ENCODE peak calls at places on chromosomes 11 and 22, in nine cellular contexts. Q is mammary epithelial cell, A is A549, M is AG10803, T is adrenal gland, U is astrocyte of the cerebellum, Z is AG09319, F is endothelial cell, N is choroid plexus epithelial cell. D is an unnamed sample.
A peak's percentile ranks its signal among the peaks of the same experiment; 100 is the strongest.

GRCh38 chr11:86192858-86193257 is 51.7 kb upstream of the EED start:
- DNase-seq in Q (no peak), A (no peak), M (no peak), T (no peak), U (no peak), Z (no peak), F (no peak), N (no peak), D (no peak)

GRCh38 chr11:117834068-117834810 is 9.7 kb upstream of the FXYD2 start:
- DNase-seq in Q (no peak), A (no peak), M (no peak), T (no peak), U (no peak), Z (no peak), F (no peak), N (no peak), D (no peak)

GRCh38 chr11:119683783-119684182 is 45.2 kb downstream of the NECTIN1 start:
- DNase-seq in Q (peak; percentile 89), A (no peak), M (no peak), T (no peak), U (no peak), Z (no peak), F (no peak), N (no peak), D (no peak)

GRCh38 chr11:102592634-102593581 is 32.2 kb downstream of the MMP20 start:
- DNase-seq in Q (peak; percentile 35), A (peak; percentile 56), M (peak; percentile 31), T (peak; percentile 8), U (no peak), Z (no peak), F (no peak), N (peak; percentile 55), D (no peak)

GRCh38 chr11:100647861-100648260 is 39.2 kb upstream of the ARHGAP42 start:
- DNase-seq in Q (no peak), A (no peak), M (no peak), T (no peak), U (no peak), Z (no peak), F (no peak), N (no peak), D (no peak)

GRCh38 chr22:26170795-26171194 is 1.5 kb downstream of the SEZ6L start:
- DNase-seq in Q (no peak), A (no peak), M (no peak), T (peak; percentile 7), U (no peak), Z (no peak), F (peak; percentile 52), N (no peak), D (no peak)

GRCh38 chr11:78725200-78725599 is 150.5 kb upstream of the NARS2 start:
- DNase-seq in Q (no peak), A (no peak), M (no peak), T (no peak), U (no peak), Z (no peak), F (no peak), N (no peak), D (no peak)

GRCh38 chr11:44659641-44660040 is 67.1 kb upstream of the TSPAN18 start:
- DNase-seq in Q (no peak), A (no peak), M (no peak), T (peak; percentile 17), U (no peak), Z (no peak), F (no peak), N (no peak), D (no peak)

GRCh38 chr11:70326365-70326803 is 55.9 kb downstream of the PPFIA1 start:
- DNase-seq in Q (no peak), A (no peak), M (peak; percentile 88), T (peak; percentile 63), U (no peak), Z (peak; percentile 51), F (no peak), N (peak; percentile 93), D (no peak)

GRCh38 chr22:25334091-25334490 is 114.7 kb downstream of the CRYBB2 start:
- DNase-seq in Q (peak; percentile 21), A (peak; percentile 19), M (peak; percentile 13), T (peak; percentile 64), U (no peak), Z (no peak), F (peak; percentile 97), N (peak; percentile 10), D (peak; percentile 39)

GRCh38 chr11:36672815-36673450 is 74.9 kb upstream of the RAG2 start:
- DNase-seq in Q (peak; percentile 39), A (peak; percentile 58), M (peak; percentile 52), T (peak; percentile 44), U (peak; percentile 23), Z (peak; percentile 1), F (peak; percentile 7), N (peak; percentile 70), D (no peak)

GRCh38 chr22:24005201-24005600 is at the start of gene GSTT4:
- DNase-seq in Q (no peak), A (no peak), M (no peak), T (no peak), U (no peak), Z (no peak), F (no peak), N (peak; percentile 27), D (no peak)
- TF ChIP-seq CTCF in Q (no peak), A (no peak), M (no peak), T (no peak), U (no peak), Z (no peak), F (no peak), N (no peak), D (no peak)

DNA sequence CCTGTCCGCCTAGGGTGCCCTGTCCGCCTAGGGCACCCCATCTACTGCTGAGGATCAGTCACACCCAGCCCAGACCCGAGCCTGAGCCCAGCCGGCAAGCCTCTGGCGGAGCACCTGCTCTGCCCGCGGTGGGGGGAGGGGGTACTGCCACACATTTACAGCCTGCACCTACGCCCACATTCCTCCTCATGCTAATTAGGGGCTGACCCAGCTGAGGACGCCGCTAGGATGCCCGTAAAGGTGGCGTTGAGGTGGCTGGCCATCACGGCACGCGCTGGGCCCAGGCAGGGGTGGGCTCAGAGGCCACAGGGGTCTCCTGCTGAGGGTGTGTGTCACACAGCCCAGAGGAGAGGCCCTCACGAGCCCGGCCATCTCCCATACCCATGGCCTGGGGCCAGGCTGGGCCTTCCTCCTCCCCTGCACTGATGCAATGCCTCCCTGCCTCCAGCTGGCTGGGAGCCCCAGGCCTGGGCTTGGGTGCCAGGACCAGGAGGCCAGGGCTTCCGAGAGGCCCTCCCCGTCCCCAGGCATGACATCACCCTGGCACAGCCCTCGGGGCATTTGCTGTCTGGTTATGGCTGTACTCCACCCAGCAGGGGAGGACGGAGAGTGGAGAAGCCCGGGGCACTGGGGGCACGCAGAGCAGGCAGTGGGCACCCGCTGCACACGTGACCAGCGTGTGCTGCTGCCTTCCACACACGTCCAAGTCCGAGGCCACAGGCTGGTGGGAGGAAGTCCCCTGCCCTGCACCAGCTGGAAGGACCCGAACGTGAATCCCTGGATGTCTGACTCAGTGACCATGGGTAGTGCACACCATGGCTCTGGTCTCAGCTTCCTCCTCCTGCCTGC is 12.7 kb downstream of the DUSP8 start:
- DNase-seq in Q (peak; percentile 54), A (peak; percentile 65), M (peak; percentile 90), T (peak; percentile 96), U (no peak), Z (peak; percentile 53), F (no peak), N (no peak), D (no peak)
- TF ChIP-seq CTCF in Q (no peak), A (no peak), M (no peak), T (no peak), U (no peak), Z (no peak), F (no peak), N (no peak), D (no peak)

GRCh38 chr11:57386178-57386945 is 4.1 kb downstream of the PRG2 start:
- DNase-seq in Q (no peak), A (no peak), M (no peak), T (no peak), U (no peak), Z (no peak), F (no peak), N (peak; percentile 24), D (no peak)

GRCh38 chr11:57391111-57391510 is 661 bp upstream of the PRG2 start:
- DNase-seq in Q (no peak), A (no peak), M (no peak), T (no peak), U (no peak), Z (no peak), F (no peak), N (no peak), D (no peak)

GRCh38 chr11:57390535-57390934 is at the start of gene PRG2:
- DNase-seq in Q (no peak), A (no peak), M (no peak), T (no peak), U (no peak), Z (no peak), F (no peak), N (no peak), D (no peak)

GRCh38 chr11:57391546-57391945 is 1.1 kb upstream of the PRG2 start:
- DNase-seq in Q (no peak), A (no peak), M (no peak), T (no peak), U (no peak), Z (no peak), F (no peak), N (no peak), D (no peak)

DNA sequence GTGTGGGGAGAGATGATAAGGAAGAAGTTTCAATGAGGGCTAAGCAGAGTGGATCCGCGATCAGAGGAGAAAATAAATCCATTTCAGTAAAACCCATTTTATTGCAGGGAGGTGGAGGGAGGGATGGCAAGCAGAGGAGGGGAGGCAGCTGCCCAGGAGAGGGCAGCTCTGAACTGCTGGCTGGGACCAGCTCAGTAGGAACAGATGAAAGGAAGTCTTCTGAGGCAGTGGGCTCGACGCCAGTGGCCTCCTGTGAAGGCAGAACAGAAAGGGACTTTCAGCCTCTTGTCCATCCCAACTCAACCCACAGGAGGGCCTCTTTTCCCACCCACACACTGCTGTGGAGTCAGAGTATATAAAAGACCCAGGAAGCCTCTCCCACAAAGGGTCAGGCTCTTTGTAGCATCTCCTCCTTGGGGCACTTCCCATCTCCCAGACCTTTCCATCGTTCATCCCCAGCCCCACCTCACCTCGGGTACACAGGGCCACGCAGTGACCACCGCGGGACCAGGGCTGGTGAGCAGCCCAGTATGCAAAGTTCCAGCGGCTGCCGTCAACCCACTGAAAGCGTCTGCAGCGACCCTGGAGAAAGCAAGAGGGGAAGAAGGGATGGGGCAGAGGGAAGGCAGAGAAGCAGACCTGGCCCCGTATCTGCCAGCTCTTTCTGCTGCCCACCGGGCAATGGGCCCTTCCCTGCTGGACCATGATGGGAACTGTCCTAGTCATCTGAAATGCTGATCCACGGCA is 3.0 kb downstream of the PRG2 start:
- DNase-seq in Q (no peak), A (peak; percentile 25), M (peak; percentile 9), T (peak; percentile 27), U (no peak), Z (no peak), F (no peak), N (peak; percentile 42), D (no peak)
- TF ChIP-seq CTCF in Q (no peak), A (no peak), M (no peak), T (no peak), U (no peak), Z (peak; percentile 4), F (no peak), N (peak; percentile 24), D (no peak)

DNA sequence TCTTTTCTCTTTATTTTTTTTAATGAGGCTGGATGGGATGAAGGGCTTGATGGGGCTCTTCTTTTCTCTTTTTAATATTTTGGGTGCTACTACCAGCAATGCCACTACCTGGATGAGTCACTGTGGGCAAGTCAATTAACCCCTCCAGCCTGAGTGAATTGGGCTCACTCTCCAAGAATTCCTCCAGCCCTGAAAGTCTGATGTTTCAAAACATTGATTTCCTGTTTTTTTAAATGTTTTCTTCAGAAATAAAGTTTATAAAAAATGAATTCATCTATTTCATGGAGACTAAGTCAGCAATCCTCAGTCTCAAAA is 812 bp upstream of the OR5A2 start:
- DNase-seq in Q (peak; percentile 2), A (no peak), M (no peak), T (no peak), U (no peak), Z (no peak), F (no peak), N (no peak), D (no peak)
- TF ChIP-seq CTCF in Q (no peak), A (no peak), M (no peak), T (no peak), U (no peak), Z (no peak), F (no peak), N (no peak), D (no peak)